ENCODE peak calls at places on chromosomes 4 and X, in six cellular contexts. I, B, Q, V, Z and K are unnamed samples.
A peak's percentile ranks its signal among the peaks of the same experiment; 100 is the strongest.

GRCh38 chr4:99144070-99144469 is at the start of gene ADH4:
- DNase-seq in I (no peak), B (no peak), Q (no peak), V (no peak), Z (no peak), K (no peak)

GRCh38 chrX:20267924-20268701 is 1.4 kb upstream of the RPS6KA3 start:
- DNase-seq in I (peak; percentile 80), B (peak; percentile 49), Q (peak; percentile 4), V (peak; percentile 8), Z (no peak), K (peak; percentile 61)

GRCh38 chrX:132467029-132467428 is 21.8 kb downstream of the MBNL3 start:
- DNase-seq in I (no peak), B (no peak), Q (no peak), V (no peak), Z (no peak), K (no peak)

GRCh38 chr4:41611881-41612871 is 74.2 kb downstream of the LIMCH1 start:
- DNase-seq in I (peak; percentile 72), B (peak; percentile 37), Q (peak; percentile 23), V (no peak), Z (no peak), K (peak; percentile 29)

GRCh38 chr4:24557036-24558022 is 27.0 kb downstream of the DHX15 start:
- DNase-seq in I (no peak), B (no peak), Q (no peak), V (no peak), Z (no peak), K (no peak)

GRCh38 chr4:109873791-109874514 is 26.0 kb downstream of the LRIT3 start:
- DNase-seq in I (no peak), B (no peak), Q (no peak), V (no peak), Z (no peak), K (no peak)

GRCh38 chrX:68648960-68649359 is 1.5 kb downstream of the STARD8 start:
- DNase-seq in I (peak; percentile 96), B (no peak), Q (no peak), V (no peak), Z (no peak), K (no peak)

GRCh38 chr4:1109898-1110506 is 3.4 kb downstream of the RNF212 start:
- DNase-seq in I (no peak), B (no peak), Q (no peak), V (no peak), Z (no peak), K (no peak)

GRCh38 chr4:87589531-87589930 is 18.8 kb upstream of the DSPP start:
- DNase-seq in I (no peak), B (no peak), Q (no peak), V (no peak), Z (no peak), K (no peak)

GRCh38 chr4:24475756-24476155 is 108.6 kb downstream of the DHX15 start:
- DNase-seq in I (no peak), B (no peak), Q (no peak), V (no peak), Z (no peak), K (peak; percentile 72)

GRCh38 chr4:17597517-17597916 is 16.9 kb upstream of the MED28 start:
- DNase-seq in I (no peak), B (no peak), Q (no peak), V (no peak), Z (no peak), K (peak; percentile 19)

GRCh38 chr4:7890635-7891393 is 48.8 kb downstream of the AFAP1 start:
- DNase-seq in I (no peak), B (no peak), Q (no peak), V (no peak), Z (no peak), K (peak; percentile 68)

GRCh38 chrX:44580466-44580865 is 37.8 kb upstream of the FUNDC1 start:
- DNase-seq in I (no peak), B (no peak), Q (no peak), V (no peak), Z (no peak), K (no peak)

GRCh38 chr4:165331316-165331715 is 3.8 kb downstream of the MSMO1 start:
- DNase-seq in I (no peak), B (no peak), Q (no peak), V (no peak), Z (no peak), K (peak; percentile 32)

GRCh38 chr4:168383510-168383909 is 65.0 kb upstream of the DDX60 start:
- DNase-seq in I (no peak), B (no peak), Q (no peak), V (no peak), Z (no peak), K (no peak)

GRCh38 chr4:1409079-1409805 is 3.0 kb upstream of the NKX1-1 start:
- DNase-seq in I (no peak), B (no peak), Q (no peak), V (no peak), Z (no peak), K (no peak)

GRCh38 chr4:110368409-110368808 is 107.5 kb upstream of the ENPEP start:
- DNase-seq in I (no peak), B (no peak), Q (no peak), V (no peak), Z (no peak), K (no peak)

GRCh38 chrX:133698298-133698697 is 283.0 kb upstream of the GPC4 start:
- DNase-seq in I (no peak), B (no peak), Q (no peak), V (no peak), Z (no peak), K (peak; percentile 1)

GRCh38 chr4:98976716-98977115 is 18.8 kb upstream of the METAP1 start:
- DNase-seq in I (no peak), B (no peak), Q (no peak), V (no peak), Z (no peak), K (no peak)

GRCh38 chrX:50200907-50201306 is at the start of gene AKAP4:
- DNase-seq in I (no peak), B (no peak), Q (no peak), V (no peak), Z (no peak), K (no peak)

GRCh38 chr4:2412534-2412884 is 5.9 kb downstream of the ZFYVE28 start:
- DNase-seq in I (no peak), B (no peak), Q (no peak), V (peak; percentile 78), Z (no peak), K (peak; percentile 58)

GRCh38 chr4:4974727-4975126 is 44.5 kb downstream of the CYTL1 start:
- DNase-seq in I (no peak), B (no peak), Q (no peak), V (no peak), Z (no peak), K (no peak)

GRCh38 chrX:15908891-15909290 is 54.3 kb upstream of the AP1S2 start:
- DNase-seq in I (no peak), B (no peak), Q (no peak), V (no peak), Z (no peak), K (no peak)

GRCh38 chrX:100649550-100650356 is 5.8 kb downstream of the SRPX2 start:
- DNase-seq in I (peak; percentile 85), B (peak; percentile 47), Q (no peak), V (no peak), Z (no peak), K (peak; percentile 78)

GRCh38 chrX:124605518-124605917 is 259.2 kb downstream of the SH2D1A start:
- DNase-seq in I (no peak), B (no peak), Q (no peak), V (no peak), Z (no peak), K (no peak)

GRCh38 chr4:15162046-15162445 is 159.8 kb downstream of the CPEB2 start:
- DNase-seq in I (peak; percentile 45), B (no peak), Q (no peak), V (no peak), Z (no peak), K (peak; percentile 4)

GRCh38 chrX:68703369-68703768 is 55.9 kb downstream of the STARD8 start:
- DNase-seq in I (peak; percentile 57), B (no peak), Q (no peak), V (no peak), Z (no peak), K (no peak)

GRCh38 chr4:2254665-2255500 is 7.0 kb downstream of the MXD4 start:
- DNase-seq in I (peak; percentile 0), B (peak; percentile 26), Q (no peak), V (peak; percentile 0), Z (no peak), K (no peak)

GRCh38 chrX:148381603-148382002 is 118.8 kb upstream of the AFF2 start:
- DNase-seq in I (no peak), B (no peak), Q (no peak), V (peak; percentile 6), Z (no peak), K (no peak)

GRCh38 chr4:173490817-173491518 is 39.1 kb downstream of the HAND2 start:
- DNase-seq in I (no peak), B (no peak), Q (no peak), V (no peak), Z (no peak), K (peak; percentile 40)

GRCh38 chrX:38102875-38103274 is 96.5 kb downstream of the SYTL5 start:
- DNase-seq in I (no peak), B (no peak), Q (no peak), V (no peak), Z (no peak), K (no peak)

GRCh38 chr4:27350161-27350560 is 489.5 kb downstream of the STIM2 start:
- DNase-seq in I (no peak), B (no peak), Q (no peak), V (no peak), Z (no peak), K (no peak)